ENCODE peak calls at places on chromosomes 13 and 19, in six cellular contexts. X is NCI-H345; Y is AG20443; N is stimulated activated CD8-positive, alpha-beta memory T cell treated with anti-CD3 and anti-CD28 coated beads, Interleukin-4, amount 100 ng/mL, for 24 hours; R is NCI-H1417 treated with DMSO at 0.1 percent for 48 hours; U is left ventricle myocardium inferior. O is an unnamed sample.

GRCh38 chr13:101307181-101307701 is 109.1 kb downstream of the NALCN start:
- DNase-seq in X (no peak), Y (peak), N (no peak), R (no peak), U (no peak), O (no peak)

GRCh38 chr19:571127-571974 is 1.0 kb upstream of the BSG start:
- DNase-seq in X (peak), Y (no peak), N (peak), R (peak), U (no peak), O (peak)

GRCh38 chr19:2394054-2394668 is 33.2 kb downstream of the TIMM13 start:
- DNase-seq in X (no peak), Y (no peak), N (no peak), R (no peak), U (no peak), O (no peak)

GRCh38 chr19:917323-918151 is at the start of gene KISS1R:
- DNase-seq in X (peak), Y (no peak), N (no peak), R (no peak), U (no peak), O (peak)

GRCh38 chr19:1576242-1577089 is 8.3 kb upstream of the MEX3D start:
- DNase-seq in X (no peak), Y (no peak), N (no peak), R (no peak), U (no peak), O (no peak)

GRCh38 chr19:10214784-10215183 is 16.3 kb downstream of the S1PR2 start:
- DNase-seq in X (no peak), Y (peak), N (no peak), R (no peak), U (no peak), O (no peak)

GRCh38 chr19:57068921-57069697 is 50.7 kb upstream of the USP29 start:
- DNase-seq in X (no peak), Y (no peak), N (no peak), R (no peak), U (no peak), O (no peak)

GRCh38 chr19:55088543-55089265 is 13.0 kb downstream of the EPS8L1 start:
- DNase-seq in X (peak), Y (peak), N (peak), R (no peak), U (peak), O (peak)

GRCh38 chr13:19154843-19155242 is 26.8 kb downstream of the TUBA3C start:
- DNase-seq in X (no peak), Y (no peak), N (no peak), R (no peak), U (no peak), O (no peak)

GRCh38 chr19:32336259-32337111 is 8.9 kb upstream of the ZNF507 start:
- DNase-seq in X (no peak), Y (peak), N (no peak), R (no peak), U (peak), O (no peak)

GRCh38 chr19:18489627-18490184 is 32.2 kb downstream of the ELL start:
- DNase-seq in X (no peak), Y (no peak), N (no peak), R (no peak), U (no peak), O (no peak)

GRCh38 chr13:84352946-84353345 is 470.7 kb upstream of the SLITRK1 start:
- DNase-seq in X (no peak), Y (no peak), N (no peak), R (no peak), U (no peak), O (no peak)

GRCh38 chr19:34365463-34366401 is 736 bp downstream of the GPI start:
- DNase-seq in X (peak), Y (peak), N (no peak), R (no peak), U (peak), O (no peak)

GRCh38 chr13:85497652-85498051 is 301.6 kb downstream of the SLITRK6 start:
- DNase-seq in X (no peak), Y (peak), N (no peak), R (no peak), U (no peak), O (no peak)

GRCh38 chr19:44019498-44019897 is 5.7 kb upstream of the ZNF222 start:
- DNase-seq in X (no peak), Y (no peak), N (no peak), R (no peak), U (no peak), O (no peak)

GRCh38 chr13:51298812-51299211 is 40.7 kb upstream of the SERPINE3 start:
- DNase-seq in X (no peak), Y (no peak), N (no peak), R (no peak), U (no peak), O (no peak)

GRCh38 chr19:55962186-55962585 is 14.6 kb downstream of the NLRP8 start:
- DNase-seq in X (no peak), Y (no peak), N (no peak), R (no peak), U (no peak), O (no peak)

GRCh38 chr13:91406619-91407018 is 8.2 kb downstream of the GPC5 start:
- DNase-seq in X (peak), Y (peak), N (no peak), R (no peak), U (no peak), O (no peak)

GRCh38 chr13:24671367-24672117 is 8.7 kb upstream of the ATP12A start:
- DNase-seq in X (peak), Y (peak), N (no peak), R (no peak), U (no peak), O (no peak)

GRCh38 chr19:1173160-1173844 is 766 bp downstream of the SBNO2 start:
- DNase-seq in X (no peak), Y (no peak), N (no peak), R (no peak), U (no peak), O (no peak)

GRCh38 chr19:3403489-3404323 is 37.3 kb downstream of the NFIC start:
- DNase-seq in X (no peak), Y (peak), N (no peak), R (no peak), U (peak), O (no peak)

GRCh38 chr13:42305503-42305902 is 33.6 kb downstream of the AKAP11 start:
- DNase-seq in X (no peak), Y (no peak), N (no peak), R (no peak), U (no peak), O (no peak)

GRCh38 chr19:46748325-46749109 is 2.3 kb upstream of the STRN4 start:
- DNase-seq in X (no peak), Y (peak), N (peak), R (no peak), U (peak), O (peak)

GRCh38 chr13:39918837-39919236 is 263.4 kb downstream of the COG6 start:
- DNase-seq in X (no peak), Y (no peak), N (no peak), R (no peak), U (no peak), O (no peak)

GRCh38 chr19:54105796-54106195 is 3.1 kb downstream of the NDUFA3 start:
- DNase-seq in X (no peak), Y (no peak), N (no peak), R (no peak), U (no peak), O (no peak)

GRCh38 chr13:48585456-48585840 is 52.6 kb upstream of the RCBTB2 start:
- DNase-seq in X (no peak), Y (peak), N (no peak), R (no peak), U (no peak), O (no peak)

GRCh38 chr13:112252744-112253590 is 123.2 kb upstream of the SPACA7 start:
- DNase-seq in X (no peak), Y (no peak), N (no peak), R (no peak), U (no peak), O (no peak)

GRCh38 chr19:12959482-12959881 is 2.5 kb upstream of the GADD45GIP1 start:
- DNase-seq in X (no peak), Y (no peak), N (no peak), R (no peak), U (no peak), O (no peak)

GRCh38 chr13:83325454-83325853 is 556.8 kb downstream of the SLITRK1 start:
- DNase-seq in X (no peak), Y (peak), N (no peak), R (no peak), U (no peak), O (no peak)

GRCh38 chr19:54626757-54627156 is 3.5 kb upstream of the LILRB1 start:
- DNase-seq in X (no peak), Y (no peak), N (no peak), R (no peak), U (no peak), O (no peak)

GRCh38 chr13:29845440-29846056 is 4.9 kb downstream of the UBL3 start:
- DNase-seq in X (no peak), Y (no peak), N (no peak), R (no peak), U (no peak), O (no peak)

GRCh38 chr19:41746593-41747227 is 8.6 kb upstream of the CEACAM6 start:
- DNase-seq in X (peak), Y (peak), N (peak), R (no peak), U (no peak), O (peak)

GRCh38 chr19:42345191-42345812 is 19.9 kb downstream of the MEGF8 start:
- DNase-seq in X (no peak), Y (no peak), N (no peak), R (no peak), U (no peak), O (no peak)

GRCh38 chr19:13881231-13881691 is 4.3 kb downstream of the NANOS3 start:
- DNase-seq in X (no peak), Y (no peak), N (no peak), R (no peak), U (no peak), O (no peak)

GRCh38 chr19:16896098-16896912 is 7.5 kb downstream of the F2RL3 start:
- DNase-seq in X (no peak), Y (no peak), N (no peak), R (no peak), U (no peak), O (no peak)

GRCh38 chr13:95754069-95754468 is 77.1 kb downstream of the DNAJC3 start:
- DNase-seq in X (no peak), Y (no peak), N (no peak), R (no peak), U (no peak), O (no peak)

GRCh38 chr19:24054044-24054935 is 32.7 kb upstream of the ZNF254 start:
- DNase-seq in X (no peak), Y (peak), N (no peak), R (no peak), U (no peak), O (no peak)

GRCh38 chr19:3183721-3184641 is 1.7 kb upstream of the NCLN start:
- DNase-seq in X (no peak), Y (no peak), N (no peak), R (no peak), U (no peak), O (no peak)

GRCh38 chr19:31054430-31054829 is 294.8 kb downstream of the TSHZ3 start:
- DNase-seq in X (no peak), Y (peak), N (peak), R (no peak), U (peak), O (peak)

GRCh38 chr13:40666905-40667621 is 622 bp upstream of the FOXO1 start:
- DNase-seq in X (peak), Y (peak), N (peak), R (no peak), U (peak), O (no peak)